ENCODE peak calls at places on chromosomes 4 and X, in seven cellular contexts. A is uterus; C is left ventricle myocardium inferior; W is GM23248; I is fibroblast of lung; J is CD8-positive, alpha-beta T cell; Z is body of pancreas. B is an unnamed sample. For H3K4me1, the result is how much of the 10 kb centered on the place peaks cover.

GRCh38 chrX:54570332-54570731 is 40.3 kb downstream of the GNL3L start:
- DNase-seq in A (no peak), C (no peak), W (no peak), I (no peak), J (no peak), Z (no peak), B (no peak)

GRCh38 chr4:105122334-105122733 is 24.3 kb upstream of the TET2 start:
- DNase-seq in A (no peak), C (no peak), W (peak), I (peak), J (no peak), Z (no peak), B (no peak)

GRCh38 chrX:11244641-11245040 is 48.6 kb upstream of the AMELX start:
- DNase-seq in A (no peak), C (no peak), W (peak), I (no peak), J (no peak), Z (no peak), B (no peak)

GRCh38 chr4:7364979-7365378 is 69.8 kb downstream of the PSAPL1 start:
- DNase-seq in A (no peak), C (peak), W (no peak), I (no peak), J (no peak), Z (no peak), B (no peak)

GRCh38 chr4:146428298-146428697 is 93.4 kb downstream of the SLC10A7 start:
- DNase-seq in A (no peak), C (no peak), W (no peak), I (no peak), J (no peak), Z (no peak), B (no peak)

GRCh38 chr4:118911162-118911791 is 22.6 kb downstream of the SYNPO2 start:
- DNase-seq in A (no peak), C (no peak), W (peak), I (peak), J (no peak), Z (no peak), B (no peak)

GRCh38 chr4:186472948-186473347 is 82.4 kb downstream of the MTNR1A start:
- DNase-seq in A (no peak), C (no peak), W (peak), I (peak), J (no peak), Z (no peak), B (no peak)

GRCh38 chrX:39726810-39727209 is 370.9 kb downstream of the BCOR start:
- DNase-seq in A (peak), C (peak), W (peak), I (peak), J (no peak), Z (no peak), B (no peak)

GRCh38 chrX:123340691-123341090 is 156.6 kb downstream of the GRIA3 start:
- DNase-seq in A (no peak), C (no peak), W (peak), I (no peak), J (no peak), Z (no peak), B (no peak)

GRCh38 chr4:141473026-141473540 is 163.3 kb upstream of the IL15 start:
- DNase-seq in A (no peak), C (no peak), W (peak), I (peak), J (no peak), Z (no peak), B (no peak)

GRCh38 chr4:6245246-6246169 is 24.1 kb upstream of the WFS1 start:
- DNase-seq in A (no peak), C (peak), W (no peak), I (peak), J (no peak), Z (peak), B (no peak)

GRCh38 chr4:53619431-53619830 is 28.1 kb upstream of the LNX1 start:
- DNase-seq in A (no peak), C (no peak), W (no peak), I (no peak), J (no peak), Z (no peak), B (no peak)

GRCh38 chrX:57586360-57586759 is 5.5 kb upstream of the ZXDB start:
- DNase-seq in A (no peak), C (no peak), W (no peak), I (no peak), J (no peak), Z (no peak), B (no peak)

GRCh38 chr4:56183344-56183959 is 203.8 kb downstream of the AASDH start:
- DNase-seq in A (no peak), C (no peak), W (no peak), I (no peak), J (no peak), Z (no peak), B (no peak)

GRCh38 chrX:2875798-2876399 is 47.2 kb downstream of the GYG2 start:
- DNase-seq in A (no peak), C (no peak), W (peak), I (no peak), J (no peak), Z (peak), B (no peak)

GRCh38 chr4:126526335-126526734 is 1106.4 kb upstream of the INTU start:
- DNase-seq in A (no peak), C (no peak), W (peak), I (no peak), J (no peak), Z (no peak), B (no peak)

GRCh38 chr4:180768610-180769009 is 1474.6 kb upstream of the TENM3 start:
- DNase-seq in A (no peak), C (no peak), W (no peak), I (no peak), J (no peak), Z (no peak), B (no peak)

GRCh38 chr4:118858779-118859178 is 22.9 kb upstream of the SEC24D start:
- DNase-seq in A (no peak), C (no peak), W (no peak), I (no peak), J (no peak), Z (no peak), B (no peak)

GRCh38 chrX:47172971-47173792 is 20.4 kb upstream of the UBA1 start:
- DNase-seq in A (peak), C (no peak), W (no peak), I (no peak), J (no peak), Z (peak), B (no peak)

GRCh38 chr4:5890063-5890727 is 2.7 kb downstream of the CRMP1 start:
- DNase-seq in A (no peak), C (no peak), W (no peak), I (peak), J (no peak), Z (peak), B (no peak)

GRCh38 chr4:61628727-61629126 is 428.6 kb downstream of the ADGRL3 start:
- DNase-seq in A (no peak), C (no peak), W (no peak), I (no peak), J (no peak), Z (no peak), B (no peak)
- H3K27ac ChIP-seq in A (no peak), C (no peak), W (no peak), I (no peak), J (no peak), Z (no peak), B (no peak)

GRCh38 chr4:108049406-108049805 is 59.7 kb downstream of the HADH start:
- DNase-seq in A (no peak), C (no peak), W (no peak), I (no peak), J (no peak), Z (no peak), B (peak)

GRCh38 chr4:108053281-108053701 is 63.6 kb downstream of the HADH start:
- DNase-seq in A (no peak), C (no peak), W (no peak), I (peak), J (no peak), Z (no peak), B (no peak)

GRCh38 chr4:108052511-108052910 is 62.8 kb downstream of the HADH start:
- DNase-seq in A (no peak), C (no peak), W (no peak), I (no peak), J (no peak), Z (no peak), B (no peak)

GRCh38 chr4:108048997-108049396 is 59.3 kb downstream of the HADH start:
- DNase-seq in A (no peak), C (no peak), W (no peak), I (no peak), J (no peak), Z (no peak), B (no peak)

DNA sequence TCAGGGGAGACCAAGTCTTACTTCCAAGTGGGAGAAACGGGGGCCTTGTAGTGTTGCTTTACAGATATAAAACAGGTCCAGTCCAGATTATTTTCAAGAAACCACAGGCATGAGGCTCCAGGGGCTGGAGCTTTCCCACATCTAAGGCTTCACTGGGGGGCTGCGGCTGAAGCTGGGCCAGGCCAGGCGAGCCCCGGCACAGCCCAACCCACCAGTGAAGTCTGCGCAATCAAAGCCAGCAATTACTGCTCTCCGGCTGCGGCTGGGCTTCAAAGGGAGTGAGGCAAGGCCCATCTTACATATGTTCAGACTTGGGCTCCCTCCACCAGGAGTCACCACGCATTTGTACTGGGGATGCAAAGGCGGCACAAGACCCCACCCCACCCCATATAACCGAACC is 61.7 kb downstream of the HADH start:
- DNase-seq in A (no peak), C (no peak), W (no peak), I (no peak), J (no peak), Z (no peak), B (no peak)
- H3K4me1 ChIP-seq in A (under half), C (under half), W (under half), I (under half), J (half or more), Z (under half), B (half or more)

GRCh38 chr4:40179360-40179759 is 17.5 kb upstream of the RHOH start:
- DNase-seq in A (no peak), C (no peak), W (no peak), I (no peak), J (no peak), Z (no peak), B (no peak)
- H3K27ac ChIP-seq in A (no peak), C (no peak), W (no peak), I (no peak), J (no peak), Z (no peak), B (no peak)

GRCh38 chrX:103538728-103539127 is 19.4 kb upstream of the RAB40A start:
- DNase-seq in A (no peak), C (no peak), W (no peak), I (peak), J (no peak), Z (peak), B (no peak)

GRCh38 chrX:103536071-103536470 is 16.8 kb upstream of the RAB40A start:
- DNase-seq in A (no peak), C (no peak), W (no peak), I (peak), J (no peak), Z (no peak), B (no peak)

GRCh38 chrX:103535206-103535605 is 15.9 kb upstream of the RAB40A start:
- DNase-seq in A (no peak), C (no peak), W (no peak), I (no peak), J (no peak), Z (no peak), B (no peak)

GRCh38 chrX:103537871-103538387 is 18.6 kb upstream of the RAB40A start:
- DNase-seq in A (no peak), C (no peak), W (no peak), I (no peak), J (no peak), Z (no peak), B (no peak)

DNA sequence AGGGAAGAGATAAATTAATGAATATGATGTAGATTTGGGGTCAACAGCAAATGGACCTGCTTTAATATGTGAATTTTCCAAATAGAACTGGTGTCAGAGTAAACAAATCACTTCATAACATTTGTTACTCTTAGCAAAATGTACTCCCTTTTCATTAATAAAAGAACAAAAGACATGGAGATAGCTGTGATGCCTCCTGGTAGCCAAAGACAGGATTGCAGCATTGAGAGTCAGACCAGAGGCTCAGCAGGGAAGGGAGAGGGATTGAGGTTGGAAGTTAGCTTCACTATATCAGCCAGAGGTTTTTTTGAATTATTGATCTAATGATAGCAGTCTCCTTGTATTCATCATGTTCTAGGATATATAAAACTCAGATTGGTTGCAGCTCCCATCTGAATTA is 17.4 kb upstream of the RAB40A start:
- DNase-seq in A (no peak), C (no peak), W (no peak), I (no peak), J (no peak), Z (no peak), B (no peak)
- H3K4me1 ChIP-seq in A (under half), C (under half), W (under half), I (under half), J (under half), Z (under half), B (under half)

DNA sequence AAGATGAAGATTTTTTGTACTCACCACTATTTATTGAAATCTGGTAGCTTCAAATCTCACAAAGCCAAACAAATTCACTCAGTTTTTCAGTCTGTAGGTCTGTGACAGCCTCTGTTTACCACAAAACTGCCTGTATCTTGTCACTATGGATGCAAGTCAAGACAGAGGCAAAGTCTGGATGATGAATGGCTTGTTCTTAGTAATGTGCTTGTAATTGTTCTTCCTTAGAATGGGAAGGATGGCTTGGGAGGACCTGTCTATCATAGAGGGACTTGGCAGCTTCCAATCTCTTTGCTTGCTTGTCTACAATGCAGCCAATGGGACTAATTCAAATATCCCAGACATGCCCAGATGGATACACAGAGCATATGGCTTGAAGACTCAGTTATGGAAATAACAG is 141.2 kb upstream of the SCML1 start:
- DNase-seq in A (no peak), C (no peak), W (no peak), I (peak), J (no peak), Z (no peak), B (no peak)
- H3K27ac ChIP-seq in A (no peak), C (no peak), W (peak), I (no peak), J (no peak), Z (no peak), B (no peak)

GRCh38 chr4:26874110-26874509 is 13.5 kb downstream of the STIM2 start:
- DNase-seq in A (no peak), C (no peak), W (no peak), I (no peak), J (no peak), Z (no peak), B (no peak)
- H3K4me1 ChIP-seq in A (under half), C (under half), W (under half), I (under half), J (half or more), Z (under half), B (half or more)

GRCh38 chr4:88028961-88029360 is 21.5 kb downstream of the PKD2 start:
- DNase-seq in A (no peak), C (no peak), W (no peak), I (no peak), J (no peak), Z (no peak), B (no peak)
- H3K27ac ChIP-seq in A (peak), C (no peak), W (peak), I (peak), J (no peak), Z (no peak), B (no peak)

GRCh38 chr4:101229116-101229515 is 118.2 kb downstream of the PPP3CA start:
- DNase-seq in A (no peak), C (no peak), W (peak), I (peak), J (no peak), Z (no peak), B (no peak)

GRCh38 chr4:101227715-101228114 is 119.6 kb downstream of the PPP3CA start:
- DNase-seq in A (no peak), C (no peak), W (no peak), I (no peak), J (no peak), Z (no peak), B (no peak)

GRCh38 chr4:101230806-101231426 is 116.4 kb downstream of the PPP3CA start:
- DNase-seq in A (no peak), C (no peak), W (peak), I (peak), J (no peak), Z (no peak), B (no peak)

GRCh38 chr4:101236097-101236496 is 111.2 kb downstream of the PPP3CA start:
- DNase-seq in A (no peak), C (no peak), W (no peak), I (no peak), J (no peak), Z (no peak), B (no peak)

DNA sequence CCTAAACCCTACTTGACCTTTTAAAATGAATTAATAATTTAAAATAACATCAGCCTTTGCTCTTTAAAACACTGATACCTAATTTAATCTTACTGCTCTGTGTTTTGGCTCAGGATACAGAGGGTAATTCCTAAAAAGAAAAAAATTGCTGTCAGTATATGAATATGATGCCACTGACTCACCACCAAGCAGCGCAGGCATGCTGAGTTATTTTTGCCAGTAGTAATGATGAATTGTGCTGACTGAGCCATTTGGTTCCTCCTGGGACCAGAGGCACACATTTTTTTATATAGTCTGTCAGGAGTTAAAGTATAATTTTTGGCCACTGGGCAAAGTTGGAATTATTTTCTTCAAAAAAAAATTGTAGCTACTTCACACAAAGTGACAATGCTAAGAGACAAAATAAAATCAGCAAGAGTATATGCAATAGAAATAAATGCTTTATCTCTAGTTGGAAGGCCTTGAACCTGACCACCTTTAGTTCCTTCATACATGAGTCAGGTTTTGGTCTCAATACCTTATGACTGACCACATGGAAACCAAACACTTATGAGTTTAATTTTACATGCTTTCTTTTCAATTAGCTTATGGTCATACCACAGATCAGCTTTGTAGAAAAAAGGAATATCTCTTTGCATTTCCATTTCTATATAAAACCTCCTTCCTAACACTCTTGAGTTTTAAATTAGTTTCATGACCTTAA is 115.1 kb downstream of the PPP3CA start:
- DNase-seq in A (no peak), C (no peak), W (peak), I (peak), J (no peak), Z (no peak), B (no peak)
- H3K4me1 ChIP-seq in A (under half), C (under half), W (under half), I (under half), J (under half), Z (under half), B (under half)

GRCh38 chr4:1997712-1998111 is 11.1 kb downstream of the NELFA start:
- DNase-seq in A (no peak), C (no peak), W (no peak), I (no peak), J (no peak), Z (no peak), B (no peak)

GRCh38 chr4:1993169-1993516 is 15.6 kb downstream of the NELFA start:
- DNase-seq in A (no peak), C (no peak), W (no peak), I (no peak), J (no peak), Z (no peak), B (no peak)

GRCh38 chr4:1996866-1997611 is 11.7 kb downstream of the NELFA start:
- DNase-seq in A (no peak), C (no peak), W (no peak), I (no peak), J (no peak), Z (no peak), B (no peak)

GRCh38 chr4:1994935-1995334 is 13.8 kb downstream of the NELFA start:
- DNase-seq in A (no peak), C (no peak), W (no peak), I (no peak), J (no peak), Z (no peak), B (no peak)

GRCh38 chr4:1998296-1998695 is 10.5 kb downstream of the NELFA start:
- DNase-seq in A (no peak), C (no peak), W (no peak), I (peak), J (no peak), Z (no peak), B (no peak)
- H3K27ac ChIP-seq in A (no peak), C (no peak), W (no peak), I (no peak), J (no peak), Z (no peak), B (no peak)

GRCh38 chr4:173332963-173333657 is 1.0 kb downstream of the HMGB2 start:
- DNase-seq in A (no peak), C (no peak), W (peak), I (peak), J (no peak), Z (peak), B (peak)
- H3K4me1 ChIP-seq in A (under half), C (under half), W (under half), I (under half), J (under half), Z (under half), B (under half)

B was measured in naive thymus-derived CD4-positive, alpha-beta T cell.